ENCODE peak calls at places on chromosomes 11 and 22, in seven cellular contexts. T is A549, M is K562, F is endothelial cell of umbilical vein, U is body of pancreas, V is esophagus squamous epithelium, P is right lobe of liver. D is an unnamed sample.

GRCh38 chr11:62340269-62340901 is 3.1 kb downstream of the ASRGL1 start:
- DNase-seq in T (peak; percentile 64), P (peak; percentile 61), U (peak; percentile 79), M (peak; percentile 71), F (peak; percentile 76), V (no peak), D (peak; percentile 47)

GRCh38 chr22:25367756-25368155 is 148.3 kb downstream of the CRYBB2 start:
- DNase-seq in M (no peak), U (no peak), T (no peak), P (no peak), V (no peak), F (no peak), D (no peak)

GRCh38 chr22:36052505-36052941 is 23.9 kb upstream of the RBFOX2 start:
- DNase-seq in F (no peak), T (peak; percentile 44), U (peak; percentile 30), V (no peak), M (peak; percentile 84), P (no peak), D (peak; percentile 74)

GRCh38 chr11:1201395-1202153 is 21.3 kb upstream of the MUC5B start:
- DNase-seq in P (no peak), U (no peak), M (no peak), F (no peak), V (no peak), T (no peak), D (peak; percentile 38)

GRCh38 chr11:119414321-119414720 is 8.7 kb downstream of the THY1 start:
- DNase-seq in T (no peak), P (no peak), M (no peak), V (no peak), U (no peak), F (no peak), D (no peak)

GRCh38 chr11:8683115-8683807 is 669 bp downstream of the RPL27A start:
- DNase-seq in P (no peak), T (no peak), F (no peak), M (no peak), V (no peak), U (no peak), D (peak; percentile 73)

GRCh38 chr22:44341431-44342346 is 28.9 kb upstream of the SHISAL1 start:
- DNase-seq in V (no peak), P (no peak), F (no peak), T (no peak), U (no peak), M (no peak), D (no peak)

GRCh38 chr11:130738618-130739017 is 177.7 kb downstream of the SNX19 start:
- DNase-seq in F (no peak), V (no peak), M (no peak), T (no peak), U (no peak), P (no peak), D (no peak)

GRCh38 chr11:18706330-18707243 is 8.0 kb downstream of the TMEM86A start:
- DNase-seq in V (no peak), F (peak; percentile 32), U (peak; percentile 67), M (no peak), P (peak; percentile 54), T (no peak), D (no peak)

GRCh38 chr11:26028294-26028954 is 303.5 kb upstream of the ANO3 start:
- DNase-seq in M (no peak), F (no peak), T (peak; percentile 12), U (no peak), V (no peak), P (no peak), D (no peak)

GRCh38 chr11:693887-694562 is 997 bp downstream of the DEAF1 start:
- DNase-seq in V (no peak), M (no peak), F (no peak), T (no peak), P (no peak), U (peak; percentile 61), D (no peak)

GRCh38 chr11:22703040-22703439 is 36.6 kb downstream of the GAS2 start:
- DNase-seq in T (peak; percentile 50), P (no peak), M (peak; percentile 18), F (peak; percentile 93), U (peak; percentile 57), V (no peak), D (no peak)

GRCh38 chr11:82865841-82866240 is 34.4 kb downstream of the PRCP start:
- DNase-seq in V (no peak), U (no peak), T (no peak), P (no peak), F (no peak), M (no peak), D (no peak)

GRCh38 chr11:27721505-27722116 is 21.4 kb upstream of the BDNF start:
- DNase-seq in U (no peak), P (no peak), V (no peak), M (no peak), F (no peak), T (no peak), D (no peak)

GRCh38 chr11:94028436-94028835 is 7.3 kb downstream of the HEPHL1 start:
- DNase-seq in V (no peak), T (peak; percentile 13), M (no peak), U (no peak), P (no peak), F (no peak), D (no peak)

GRCh38 chr22:30202531-30203006 is 44.0 kb downstream of the LIF start:
- DNase-seq in U (peak; percentile 58), T (no peak), P (no peak), V (no peak), M (no peak), F (no peak), D (no peak)

GRCh38 chr11:31417816-31418215 is 48.2 kb downstream of the DNAJC24 start:
- DNase-seq in U (no peak), P (no peak), M (no peak), V (no peak), F (no peak), T (no peak), D (no peak)

GRCh38 chr11:43943357-43943930 is 1.0 kb downstream of the C11orf96 start:
- DNase-seq in U (no peak), F (peak; percentile 42), T (no peak), P (no peak), V (no peak), M (peak; percentile 20), D (peak; percentile 34)

GRCh38 chr22:44212936-44213335 is 32.2 kb downstream of the PARVG start:
- DNase-seq in M (no peak), T (no peak), U (no peak), V (no peak), P (no peak), F (no peak), D (no peak)

GRCh38 chr22:29916007-29916544 is 33.1 kb downstream of the MTMR3 start:
- DNase-seq in U (no peak), M (no peak), P (no peak), F (no peak), V (no peak), T (no peak), D (no peak)

GRCh38 chr11:2794419-2794795 is 91.2 kb downstream of the CDKN1C start:
- DNase-seq in T (no peak), P (peak; percentile 38), F (no peak), U (peak; percentile 7), M (no peak), V (no peak), D (no peak)

GRCh38 chr22:22855617-22856308 is 31.9 kb upstream of the IGLL5 start:
- DNase-seq in P (no peak), U (no peak), V (no peak), T (no peak), M (peak; percentile 93), F (no peak), D (peak; percentile 41)

GRCh38 chr11:1073261-1073724 is 1.4 kb upstream of the MUC2 start:
- DNase-seq in M (no peak), T (peak; percentile 83), F (peak; percentile 62), U (peak; percentile 83), P (peak; percentile 66), V (no peak), D (no peak)

GRCh38 chr11:64208086-64208795 is 1.7 kb downstream of the FERMT3 start:
- DNase-seq in M (no peak), U (no peak), V (no peak), F (no peak), T (no peak), P (no peak), D (no peak)

DNA sequence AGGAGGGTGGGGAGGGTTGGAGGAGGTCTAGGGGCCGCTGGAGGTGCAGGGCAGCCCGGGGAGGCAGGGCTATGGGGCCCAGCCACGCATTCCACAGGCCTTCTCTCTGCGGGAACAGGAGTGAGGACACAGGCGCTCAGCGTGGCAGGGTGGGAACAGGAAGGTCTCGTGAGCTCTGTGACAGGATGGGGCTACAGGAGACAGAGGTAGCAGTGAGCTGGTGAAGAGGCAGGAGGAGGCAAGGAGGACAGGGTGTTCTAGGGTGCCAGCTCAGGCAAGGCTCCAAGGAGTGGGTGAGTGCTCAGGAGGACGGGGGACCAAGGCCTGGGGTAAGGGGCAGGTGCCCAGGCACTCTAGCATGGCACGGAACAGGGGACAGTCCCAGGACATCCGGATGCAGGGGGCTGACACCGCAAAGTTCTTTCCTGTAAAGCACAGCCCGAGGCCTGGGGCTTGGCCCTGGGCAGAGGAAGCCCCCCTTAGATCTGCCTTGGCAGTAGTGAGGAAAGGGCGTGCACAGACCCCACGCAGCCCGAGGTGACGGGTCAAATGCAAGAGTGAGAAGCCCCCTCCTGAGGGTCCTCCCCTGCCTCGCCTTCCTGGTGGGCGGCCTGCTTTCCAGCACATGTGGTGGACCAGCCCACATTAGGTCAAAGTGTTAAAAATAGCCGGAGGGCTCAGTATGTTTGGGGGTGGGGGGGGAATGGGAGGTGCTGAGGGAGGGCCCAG is 4.7 kb upstream of the NEAT1 start:
- DNase-seq in P (peak; percentile 75), T (no peak), U (peak; percentile 45), F (peak; percentile 26), M (peak; percentile 69), V (no peak), D (peak; percentile 55)
- TF ChIP-seq POLR2A in P (peak; percentile 21), T (peak; percentile 39), U (no peak), F (no peak), M (no peak), V (no peak), D (no peak)

GRCh38 chr11:111448420-111448819 is 63.8 kb downstream of the BTG4 start:
- DNase-seq in F (no peak), V (no peak), P (no peak), T (no peak), U (no peak), M (no peak), D (no peak)
- TF ChIP-seq POLR2A in F (no peak), V (no peak), P (no peak), T (no peak), U (no peak), M (no peak), D (no peak)

DNA sequence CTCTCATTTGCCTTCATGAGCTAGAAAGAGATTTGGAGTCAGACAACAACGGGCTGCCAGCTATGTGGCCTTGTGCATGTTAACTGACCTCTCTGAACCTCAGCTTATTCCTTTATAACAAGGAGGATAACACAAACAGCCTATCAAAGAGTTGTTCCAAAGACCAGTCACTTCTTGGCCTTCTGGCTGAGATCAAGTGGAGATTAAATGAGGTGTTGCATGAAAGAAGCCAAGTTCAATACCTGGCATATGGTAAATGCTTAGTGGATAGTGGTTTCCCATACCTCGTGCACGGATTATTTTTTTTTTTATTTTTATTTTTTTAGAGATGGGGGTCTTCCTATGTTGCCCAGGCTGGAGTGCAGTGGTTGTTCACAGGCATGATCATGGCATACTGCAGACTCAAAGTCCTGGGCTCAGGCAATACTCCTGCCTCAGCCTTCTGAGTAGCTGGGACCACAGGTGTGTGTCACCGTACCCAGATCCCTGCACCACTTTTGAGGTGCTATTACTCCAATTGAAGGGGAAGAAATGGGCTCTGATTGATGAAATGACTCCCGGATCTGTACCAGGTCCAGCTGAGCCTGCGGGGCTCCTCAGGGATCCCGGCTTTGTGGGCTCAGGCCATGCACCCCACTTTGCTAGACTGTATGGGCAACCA is 4.9 kb downstream of the LGALS1 start:
- DNase-seq in F (no peak), U (no peak), P (no peak), M (no peak), T (no peak), V (no peak), D (no peak)
- TF ChIP-seq POLR2A in F (peak; percentile 88), U (no peak), P (no peak), M (no peak), T (no peak), V (no peak), D (no peak)

GRCh38 chr11:71484248-71485062 is 31.5 kb downstream of the NADSYN1 start:
- DNase-seq in M (no peak), V (no peak), P (peak; percentile 26), U (no peak), T (no peak), F (no peak), D (no peak)
- TF ChIP-seq POLR2A in M (no peak), V (no peak), P (no peak), U (no peak), T (no peak), F (no peak), D (no peak)

D was measured in erythroblast.